ENCODE peak calls at places on chromosome 19, in four cellular contexts. J is HepG2, R is GM12878, H is K562. T is an unnamed sample.

GRCh38 chr19:56566904-56567273 is 379 bp upstream of the ZNF470 start:
- DNase-seq in R (no peak), J (no peak), H (no peak), T (peak; percentile 66)

GRCh38 chr19:54325194-54325621 is 12.2 kb upstream of the LILRA5 start:
- DNase-seq in H (peak; percentile 55), J (peak; percentile 30), R (no peak), T (peak; percentile 55)

GRCh38 chr19:19488875-19489690 is 26.3 kb downstream of the TSSK6 start:
- DNase-seq in J (peak; percentile 60), R (peak; percentile 73), H (peak; percentile 80), T (peak; percentile 69)

GRCh38 chr19:21423057-21424041 is 26.4 kb downstream of the ZNF493 start:
- DNase-seq in J (no peak), R (no peak), H (no peak), T (no peak)

GRCh38 chr19:2034729-2035589 is 16.1 kb downstream of the MKNK2 start:
- DNase-seq in H (peak; percentile 96), J (no peak), R (no peak), T (peak; percentile 61)

GRCh38 chr19:47776568-47776967 is 1.9 kb upstream of the SELENOW start:
- DNase-seq in J (peak; percentile 77), H (no peak), R (no peak), T (no peak)

GRCh38 chr19:33306853-33307792 is 4.8 kb upstream of the CEBPA start:
- DNase-seq in R (no peak), H (no peak), J (no peak), T (no peak)

GRCh38 chr19:10209305-10209704 is 14.6 kb upstream of the DNMT1 start:
- DNase-seq in J (no peak), H (no peak), R (no peak), T (no peak)

GRCh38 chr19:55014714-55015113 is 23.4 kb downstream of the GP6 start:
- DNase-seq in J (no peak), R (no peak), H (no peak), T (no peak)

GRCh38 chr19:5991244-5991838 is 13.4 kb upstream of the RANBP3 start:
- DNase-seq in R (no peak), H (peak; percentile 36), J (no peak), T (no peak)

GRCh38 chr19:5990289-5990797 is 12.4 kb upstream of the RANBP3 start:
- DNase-seq in J (no peak), R (no peak), H (peak; percentile 79), T (peak; percentile 66)

GRCh38 chr19:5989388-5990074 is 11.6 kb upstream of the RANBP3 start:
- DNase-seq in R (no peak), H (no peak), J (no peak), T (no peak)

GRCh38 chr19:5987077-5987818 is 9.3 kb upstream of the RANBP3 start:
- DNase-seq in R (peak; percentile 19), J (peak; percentile 90), H (peak; percentile 80), T (peak; percentile 66)

GRCh38 chr19:5988520-5989387 is 10.8 kb upstream of the RANBP3 start:
- DNase-seq in J (no peak), H (no peak), R (no peak), T (no peak)
- TF ChIP-seq MYC in J (no peak), H (no peak), R (no peak), T (no peak)

DNA sequence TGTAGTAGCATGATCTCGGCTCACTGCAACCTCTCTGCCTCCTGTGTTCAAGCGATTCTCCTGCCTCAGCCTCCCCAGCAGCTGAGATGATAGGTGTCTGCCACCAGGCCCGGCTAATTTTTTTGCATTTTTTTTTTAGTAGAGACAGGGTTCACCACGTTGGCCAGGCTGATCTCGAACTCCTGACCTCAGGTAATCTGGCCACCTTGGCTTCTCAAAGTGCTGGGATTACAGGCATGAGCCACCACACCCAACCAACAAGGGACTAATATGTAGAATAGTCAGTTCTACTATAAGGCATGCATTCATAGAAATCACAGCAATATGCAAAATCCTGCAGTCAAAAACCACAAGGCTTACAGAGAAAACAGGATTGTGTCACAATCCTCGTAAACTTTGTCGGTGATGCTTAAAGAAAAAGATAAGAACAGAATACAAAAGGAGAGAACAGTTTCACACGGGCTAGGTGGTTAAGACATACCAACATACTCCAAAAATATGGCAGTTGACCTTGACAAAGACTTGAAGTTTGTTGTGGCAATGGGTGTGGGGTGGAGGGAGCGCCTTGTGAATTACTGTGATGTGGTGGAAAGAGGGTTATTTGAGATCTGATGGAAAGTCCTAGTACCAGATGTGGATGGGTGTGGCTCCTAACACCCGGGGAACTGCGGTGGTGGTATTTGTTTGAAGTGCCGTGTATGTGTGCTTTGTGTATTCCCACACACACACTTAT is 12.5 kb downstream of the NOSIP start:
- DNase-seq in R (no peak), J (no peak), H (no peak), T (no peak)
- TF ChIP-seq RAD21 in R (no peak), J (no peak), H (no peak), T (no peak)

DNA sequence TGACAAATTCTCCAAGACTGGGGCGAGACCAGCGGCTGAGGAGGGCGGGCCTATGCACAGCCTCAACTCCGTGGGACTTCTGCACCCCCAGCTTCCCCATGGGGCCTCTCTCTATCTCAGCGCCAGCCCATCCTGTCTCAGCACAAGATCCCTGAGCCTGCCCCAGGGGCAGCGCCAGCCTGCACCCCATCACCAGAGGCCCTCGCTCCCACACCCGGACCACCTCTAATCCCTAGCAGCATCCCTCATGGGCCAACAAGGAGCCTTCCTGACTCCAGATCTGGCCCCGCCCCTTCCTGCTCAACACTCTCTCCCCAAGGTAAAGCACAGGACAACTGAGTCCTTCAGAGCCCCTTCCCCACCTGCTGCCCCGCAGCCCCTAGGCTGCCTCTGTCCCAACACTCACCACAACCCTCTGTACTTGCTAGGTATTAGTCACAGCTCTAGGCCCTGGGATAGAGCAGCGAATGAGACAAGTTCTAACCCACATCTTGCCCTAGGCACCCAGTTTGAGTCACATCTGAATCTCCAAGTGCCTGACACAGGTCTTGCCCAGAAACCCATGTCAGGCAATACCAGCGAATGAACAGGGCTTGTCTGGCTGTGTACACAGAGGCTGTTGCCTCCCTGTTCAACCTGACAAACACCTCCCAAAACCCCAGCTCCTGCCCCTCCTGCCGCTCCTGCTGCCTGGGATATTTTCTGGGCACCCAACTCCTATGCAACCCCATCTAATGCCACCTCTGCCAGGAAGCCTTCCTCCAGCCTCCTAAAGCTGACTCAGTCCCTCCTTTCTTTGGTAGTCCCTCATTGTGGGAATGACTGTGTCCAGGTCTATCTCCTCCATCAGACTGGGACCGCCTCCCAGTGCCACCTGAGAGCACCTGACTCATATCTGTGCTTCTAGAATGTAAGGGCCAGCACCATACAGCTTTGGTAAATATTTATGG is 18.6 kb downstream of the GRIK5 start:
- DNase-seq in H (no peak), J (no peak), R (no peak), T (no peak)
- TF ChIP-seq MYC in H (no peak), J (no peak), R (no peak), T (no peak)

GRCh38 chr19:11381535-11382369 is 2.4 kb downstream of the EPOR start:
- DNase-seq in R (peak; percentile 66), J (no peak), H (no peak), T (peak; percentile 83)

GRCh38 chr19:11383706-11384048 is 437 bp downstream of the EPOR start:
- DNase-seq in J (no peak), R (no peak), H (no peak), T (no peak)

GRCh38 chr19:11384778-11385129 is 640 bp upstream of the EPOR start:
- DNase-seq in R (no peak), J (no peak), H (no peak), T (no peak)

GRCh38 chr19:11380653-11381534 is 3.2 kb downstream of the EPOR start:
- DNase-seq in R (peak; percentile 95), H (peak; percentile 61), J (peak; percentile 98), T (peak; percentile 98)

DNA sequence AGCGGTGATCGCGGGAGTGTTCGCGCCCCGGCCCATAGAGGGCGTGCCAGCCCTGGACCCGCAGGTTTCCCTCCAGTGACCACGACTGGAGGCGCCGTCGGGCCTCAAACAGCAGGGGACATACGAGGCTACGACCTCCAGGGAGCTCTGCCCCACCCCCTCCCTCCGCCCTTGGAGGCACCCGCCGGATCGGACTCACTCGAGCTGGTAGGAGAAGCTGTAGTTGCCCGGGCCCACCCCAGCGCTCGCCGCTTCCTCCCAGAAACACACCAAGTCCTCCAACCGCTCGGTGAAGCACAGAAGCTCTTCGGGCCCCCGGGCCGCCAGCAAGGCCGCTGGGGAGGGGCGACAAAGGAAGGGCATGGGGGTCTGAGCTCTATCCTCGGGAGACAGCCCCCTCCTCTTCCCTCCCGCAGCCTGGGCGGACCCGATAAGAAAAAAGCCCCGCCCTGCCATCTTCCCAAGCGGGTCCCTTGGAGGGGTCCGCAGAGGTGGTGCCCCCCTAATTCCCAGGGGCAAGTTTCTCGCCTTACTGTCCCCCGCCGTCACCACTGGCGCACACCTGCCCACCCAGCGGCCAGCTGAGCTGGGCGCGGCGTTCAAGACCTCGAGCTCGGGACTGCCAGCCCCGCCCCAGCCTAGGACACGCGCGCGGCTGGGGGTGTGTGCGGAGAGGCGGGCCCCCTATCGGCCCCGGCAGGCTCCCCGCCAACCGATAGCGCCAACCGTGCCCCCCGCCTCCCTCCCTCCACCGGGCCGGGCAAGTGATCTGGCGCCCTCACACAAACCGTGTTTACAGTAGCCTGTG is 1.0 kb downstream of the EPOR start:
- DNase-seq in R (no peak), H (peak; percentile 89), J (peak; percentile 70), T (peak; percentile 44)
- TF ChIP-seq RAD21 in R (no peak), H (peak; percentile 56), J (peak; percentile 74), T (peak; percentile 47)

GRCh38 chr19:13839938-13840750 is 36.8 kb upstream of the NANOS3 start:
- DNase-seq in R (no peak), H (no peak), J (no peak), T (no peak)
- TF ChIP-seq MYC in R (no peak), H (no peak), J (no peak), T (no peak)

GRCh38 chr19:42095814-42096230 is 19.9 kb downstream of the ZNF574 start:
- DNase-seq in R (no peak), H (peak; percentile 60), J (no peak), T (no peak)
- TF ChIP-seq RAD21 in R (no peak), H (no peak), J (no peak), T (no peak)

T was measured in A549.